ENCODE peak calls at places on chromosomes 12 and 14, in four cellular contexts. Y is K562, F is A549, E is WTC11. G is an unnamed sample.
A peak's percentile ranks its signal among the peaks of the same experiment; 100 is the strongest.

GRCh38 chr14:30798961-30799360 is 75.4 kb upstream of the COCH start:
- DNase-seq in E (no peak), F (no peak), Y (no peak), G (no peak)

GRCh38 chr14:38291681-38292459 is 36.0 kb upstream of the CLEC14A start:
- DNase-seq in E (no peak), F (no peak), Y (no peak), G (no peak)

GRCh38 chr14:103501041-103501870 is 21.4 kb downstream of the CKB start:
- DNase-seq in Y (no peak), F (no peak), E (no peak), G (no peak)

GRCh38 chr12:124039276-124039675 is 66.3 kb downstream of the ZNF664 start:
- DNase-seq in F (no peak), E (no peak), Y (no peak), G (no peak)

GRCh38 chr12:64673490-64674169 is 63.3 kb downstream of the RASSF3 start:
- DNase-seq in F (no peak), Y (no peak), E (no peak), G (no peak)

GRCh38 chr12:60093428-60093827 is 497.6 kb downstream of the SLC16A7 start:
- DNase-seq in E (no peak), Y (no peak), F (no peak), G (no peak)

GRCh38 chr12:19052689-19053088 is 76.8 kb upstream of the PLEKHA5 start:
- DNase-seq in E (no peak), F (no peak), Y (no peak), G (no peak)

GRCh38 chr12:92029136-92029535 is 116.5 kb downstream of the BTG1 start:
- DNase-seq in E (no peak), Y (no peak), F (no peak), G (no peak)

GRCh38 chr12:110857528-110857927 is 10.7 kb downstream of the CCDC63 start:
- DNase-seq in E (no peak), F (no peak), Y (no peak), G (no peak)

GRCh38 chr14:60981626-60982455 is 796 bp downstream of the SLC38A6 start:
- DNase-seq in F (peak; percentile 62), E (no peak), Y (peak; percentile 20), G (peak; percentile 5)

GRCh38 chr12:87820524-87821194 is 208.5 kb downstream of the C12orf50 start:
- DNase-seq in Y (no peak), E (no peak), F (peak; percentile 91), G (no peak)

GRCh38 chr14:63431466-63431865 is 111.7 kb downstream of the PPP2R5E start:
- DNase-seq in Y (no peak), E (no peak), F (no peak), G (no peak)

GRCh38 chr14:93263416-93263815 is 56.4 kb downstream of the UBR7 start:
- DNase-seq in E (no peak), Y (no peak), F (no peak), G (no peak)

GRCh38 chr14:69247691-69248440 is 12.1 kb upstream of the GALNT16 start:
- DNase-seq in F (no peak), Y (no peak), E (no peak), G (no peak)

GRCh38 chr12:102990419-102990818 is 32.9 kb downstream of the ASCL1 start:
- DNase-seq in Y (no peak), F (no peak), E (no peak), G (no peak)

GRCh38 chr14:89303452-89304435 is 113.3 kb downstream of the FOXN3 start:
- DNase-seq in E (no peak), F (no peak), Y (no peak), G (peak; percentile 76)

GRCh38 chr14:78611031-78611430 is 440.9 kb downstream of the NRXN3 start:
- DNase-seq in Y (no peak), E (no peak), F (no peak), G (no peak)

GRCh38 chr12:25186788-25187397 is 8.1 kb downstream of the DNAI7 start:
- DNase-seq in F (no peak), Y (no peak), E (no peak), G (peak; percentile 35)

GRCh38 chr14:21090194-21090939 is 8.1 kb downstream of the ZNF219 start:
- DNase-seq in F (no peak), E (peak; percentile 86), Y (peak; percentile 36), G (no peak)

GRCh38 chr12:76195920-76196319 is 111.4 kb upstream of the NAP1L1 start:
- DNase-seq in Y (no peak), E (no peak), F (no peak), G (no peak)
- TF ChIP-seq ESRRA in Y (no peak), E (no peak), F (no peak), G (no peak)

GRCh38 chr14:67856806-67857205 is 37.2 kb downstream of the RAD51B start:
- DNase-seq in E (no peak), Y (no peak), F (no peak), G (no peak)

GRCh38 chr14:67850066-67850830 is 30.7 kb downstream of the RAD51B start:
- DNase-seq in E (no peak), F (no peak), Y (no peak), G (no peak)

GRCh38 chr14:67853207-67853606 is 33.6 kb downstream of the RAD51B start:
- DNase-seq in Y (no peak), E (no peak), F (no peak), G (peak; percentile 13)

GRCh38 chr14:67853748-67854147 is 34.2 kb downstream of the RAD51B start:
- DNase-seq in Y (no peak), F (no peak), E (no peak), G (no peak)

DNA sequence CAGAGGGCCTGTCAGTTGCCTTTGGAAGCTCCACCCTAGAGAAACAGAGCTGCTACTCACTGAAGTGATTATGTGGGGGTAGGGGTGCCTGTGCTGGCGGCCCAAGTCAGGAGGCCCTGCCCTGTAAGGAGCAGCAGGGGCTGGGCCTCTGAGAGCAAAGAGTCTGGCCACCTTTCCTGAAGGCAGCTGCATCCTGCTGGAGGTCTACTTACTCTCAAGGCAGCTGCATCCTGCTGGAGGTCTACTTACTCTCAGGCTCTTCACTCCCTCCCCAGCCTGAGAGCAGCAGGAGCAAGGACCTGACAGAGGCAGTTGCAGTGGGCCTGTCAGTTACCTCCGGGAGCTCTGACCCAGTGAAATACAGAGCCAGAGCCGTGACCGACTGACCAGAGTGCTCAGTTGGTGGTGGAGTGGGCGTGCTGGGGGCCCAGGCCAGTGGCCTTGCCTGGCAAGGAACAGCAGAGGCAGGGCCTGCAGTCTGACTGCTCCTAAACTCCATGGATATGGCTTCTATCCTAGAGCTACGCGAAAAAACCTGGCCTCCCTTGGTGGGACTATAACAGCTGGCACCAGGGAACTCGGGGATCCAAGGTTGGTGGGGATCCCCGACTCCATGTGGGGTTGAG is 32.3 kb downstream of the RAD51B start:
- DNase-seq in Y (no peak), F (no peak), E (no peak), G (no peak)
- TF ChIP-seq ESRRA in Y (no peak), F (no peak), E (no peak), G (no peak)

GRCh38 chr12:31687101-31687527 is 27.6 kb downstream of the ETFBKMT start:
- DNase-seq in Y (no peak), F (no peak), E (no peak), G (peak; percentile 66)
- TF ChIP-seq ESRRA in Y (no peak), F (no peak), E (no peak), G (no peak)

GRCh38 chr14:53519137-53519536 is 366.0 kb upstream of the DDHD1 start:
- DNase-seq in Y (no peak), F (no peak), E (no peak), G (no peak)

GRCh38 chr14:53520529-53520928 is 367.4 kb upstream of the DDHD1 start:
- DNase-seq in Y (no peak), E (no peak), F (no peak), G (no peak)

GRCh38 chr14:53517276-53517960 is 364.3 kb upstream of the DDHD1 start:
- DNase-seq in Y (no peak), E (no peak), F (no peak), G (no peak)

GRCh38 chr14:53515264-53515663 is 362.1 kb upstream of the DDHD1 start:
- DNase-seq in F (no peak), Y (no peak), E (no peak), G (no peak)

DNA sequence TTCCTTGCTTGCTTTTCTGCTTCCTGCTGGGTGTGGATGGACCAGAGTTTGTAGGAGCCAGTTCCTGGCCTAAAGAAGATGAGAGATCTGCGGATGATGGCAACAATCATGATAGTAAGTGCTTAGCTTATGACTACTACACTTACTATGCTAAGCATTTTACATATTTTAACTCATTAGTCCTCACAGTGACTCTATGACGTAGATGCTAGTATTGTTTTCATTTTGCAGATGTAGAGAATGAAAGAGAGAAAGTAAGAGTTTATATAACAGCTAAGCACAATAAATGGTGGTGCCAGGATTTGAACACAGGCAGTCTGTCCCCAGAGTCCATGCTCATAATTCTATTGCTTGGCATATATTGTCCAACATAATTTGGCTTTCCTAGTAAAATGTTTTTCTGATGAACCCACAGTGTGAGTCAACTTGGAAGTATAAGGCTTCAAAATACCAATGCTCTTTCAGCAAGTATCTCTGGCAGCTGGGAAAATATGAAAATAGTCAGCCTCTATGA is 363.2 kb upstream of the DDHD1 start:
- DNase-seq in E (no peak), Y (no peak), F (no peak), G (no peak)
- TF ChIP-seq ESRRA in E (no peak), Y (no peak), F (no peak), G (no peak)

GRCh38 chr12:49507139-49507538 is 31.7 kb upstream of the KCNH3 start:
- DNase-seq in E (no peak), Y (no peak), F (peak; percentile 93), G (no peak)
- TF ChIP-seq ESRRA in E (no peak), Y (no peak), F (no peak), G (no peak)

DNA sequence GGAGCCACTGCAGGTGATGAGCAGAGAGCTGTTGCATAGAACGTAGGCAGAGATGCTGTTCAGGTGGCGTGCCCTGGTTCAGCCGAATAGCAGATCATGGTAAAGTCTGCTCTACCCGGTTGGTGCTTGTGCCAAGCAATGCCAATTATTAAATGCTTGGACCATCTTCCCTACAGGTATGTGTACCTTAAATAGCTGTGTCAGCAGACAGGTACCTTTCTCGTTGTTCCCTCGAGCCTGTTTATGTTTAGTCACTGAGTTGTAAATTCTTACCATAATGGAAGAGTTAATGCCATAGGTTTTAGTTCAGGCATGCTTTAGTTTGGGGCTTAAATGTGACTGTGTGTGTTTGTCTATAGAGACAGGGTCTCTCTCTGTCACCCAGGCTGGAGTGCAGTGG is 112.5 kb upstream of the CPM start:
- DNase-seq in F (no peak), E (no peak), Y (no peak), G (no peak)
- TF ChIP-seq ESRRA in F (no peak), E (no peak), Y (no peak), G (no peak)